ENCODE peak calls at places on chromosomes 13 and 19, in five cellular contexts. One of them, this sample, is unnamed.

GRCh38 chr13:61954092-61954491 is 538.4 kb upstream of the PCDH20 start:
- DNase-seq in omental fat pad: no peak
- DNase-seq in AG09309: no peak
- DNase-seq in AG04450: no peak
- DNase-seq in GM06990: no peak
- DNase-seq in this sample: no peak

GRCh38 chr19:9877775-9878510 is 42.8 kb downstream of the PIN1 start:
- DNase-seq in omental fat pad: no peak
- DNase-seq in AG09309: no peak
- DNase-seq in AG04450: peak
- DNase-seq in GM06990: no peak
- DNase-seq in this sample: no peak

GRCh38 chr19:21197589-21198295 is 55.9 kb downstream of the ZNF431 start:
- DNase-seq in omental fat pad: no peak
- DNase-seq in AG09309: no peak
- DNase-seq in AG04450: no peak
- DNase-seq in GM06990: no peak
- DNase-seq in this sample: no peak

GRCh38 chr19:55688422-55689218 is 13.6 kb downstream of the EPN1 start:
- DNase-seq in omental fat pad: no peak
- DNase-seq in AG09309: no peak
- DNase-seq in AG04450: no peak
- DNase-seq in GM06990: peak
- DNase-seq in this sample: no peak

GRCh38 chr19:39163621-39164020 is 33.1 kb upstream of the NCCRP1 start:
- DNase-seq in omental fat pad: no peak
- DNase-seq in AG09309: no peak
- DNase-seq in AG04450: no peak
- DNase-seq in GM06990: no peak
- DNase-seq in this sample: no peak

GRCh38 chr13:20408181-20408580 is 117.5 kb downstream of the CRYL1 start:
- DNase-seq in omental fat pad: no peak
- DNase-seq in AG09309: no peak
- DNase-seq in AG04450: no peak
- DNase-seq in GM06990: no peak
- DNase-seq in this sample: no peak

GRCh38 chr13:114067381-114067885 is 65.0 kb downstream of the RASA3 start:
- DNase-seq in omental fat pad: no peak
- DNase-seq in AG09309: no peak
- DNase-seq in AG04450: no peak
- DNase-seq in GM06990: peak
- DNase-seq in this sample: peak

GRCh38 chr13:20043207-20043925 is 84.8 kb downstream of the ZMYM2 start:
- DNase-seq in omental fat pad: no peak
- DNase-seq in AG09309: no peak
- DNase-seq in AG04450: no peak
- DNase-seq in GM06990: no peak
- DNase-seq in this sample: no peak

GRCh38 chr13:107079423-107080099 is 511.6 kb upstream of the ARGLU1 start:
- DNase-seq in omental fat pad: no peak
- DNase-seq in AG09309: no peak
- DNase-seq in AG04450: no peak
- DNase-seq in GM06990: no peak
- DNase-seq in this sample: no peak

GRCh38 chr19:7677664-7678311 is 898 bp downstream of the MCEMP1 start:
- DNase-seq in omental fat pad: no peak
- DNase-seq in AG09309: no peak
- DNase-seq in AG04450: no peak
- DNase-seq in GM06990: no peak
- DNase-seq in this sample: no peak

GRCh38 chr19:35213678-35214632 is 14.6 kb downstream of the FAM187B start:
- DNase-seq in omental fat pad: peak
- DNase-seq in AG09309: peak
- DNase-seq in AG04450: no peak
- DNase-seq in GM06990: peak
- DNase-seq in this sample: peak

GRCh38 chr13:48398450-48399095 is 14.3 kb downstream of the LPAR6 start:
- DNase-seq in omental fat pad: no peak
- DNase-seq in AG09309: no peak
- DNase-seq in AG04450: no peak
- DNase-seq in GM06990: no peak
- DNase-seq in this sample: no peak

GRCh38 chr19:56637976-56638555 is 4.9 kb upstream of the SMIM17 start:
- DNase-seq in omental fat pad: peak
- DNase-seq in AG09309: peak
- DNase-seq in AG04450: peak
- DNase-seq in GM06990: no peak
- DNase-seq in this sample: peak

GRCh38 chr13:98974053-98974452 is 3.8 kb downstream of the DOCK9 start:
- DNase-seq in omental fat pad: no peak
- DNase-seq in AG09309: no peak
- DNase-seq in AG04450: no peak
- DNase-seq in GM06990: peak
- DNase-seq in this sample: no peak

GRCh38 chr13:98976338-98976737 is 1.5 kb downstream of the DOCK9 start:
- DNase-seq in omental fat pad: no peak
- DNase-seq in AG09309: no peak
- DNase-seq in AG04450: no peak
- DNase-seq in GM06990: no peak
- DNase-seq in this sample: no peak

GRCh38 chr13:98977568-98978270 is at the start of gene DOCK9:
- DNase-seq in omental fat pad: no peak
- DNase-seq in AG09309: no peak
- DNase-seq in AG04450: no peak
- DNase-seq in GM06990: no peak
- DNase-seq in this sample: no peak

GRCh38 chr13:98976941-98977340 is 923 bp downstream of the DOCK9 start:
- DNase-seq in omental fat pad: no peak
- DNase-seq in AG09309: no peak
- DNase-seq in AG04450: no peak
- DNase-seq in GM06990: no peak
- DNase-seq in this sample: no peak

GRCh38 chr13:98975822-98976261 is 2.0 kb downstream of the DOCK9 start:
- DNase-seq in omental fat pad: no peak
- DNase-seq in AG09309: no peak
- DNase-seq in AG04450: no peak
- DNase-seq in GM06990: no peak
- DNase-seq in this sample: no peak
- TF ChIP-seq CTCF in omental fat pad: no peak
- TF ChIP-seq CTCF in AG09309: no peak
- TF ChIP-seq CTCF in AG04450: no peak
- TF ChIP-seq CTCF in GM06990: no peak
- TF ChIP-seq CTCF in this sample: no peak

GRCh38 chr19:903266-903797 is 9.7 kb downstream of the R3HDM4 start:
- DNase-seq in omental fat pad: no peak
- DNase-seq in AG09309: no peak
- DNase-seq in AG04450: no peak
- DNase-seq in GM06990: no peak
- DNase-seq in this sample: no peak

GRCh38 chr19:911197-912033 is 1.6 kb downstream of the R3HDM4 start:
- DNase-seq in omental fat pad: no peak
- DNase-seq in AG09309: no peak
- DNase-seq in AG04450: no peak
- DNase-seq in GM06990: no peak
- DNase-seq in this sample: no peak

GRCh38 chr19:904545-904944 is 8.5 kb downstream of the R3HDM4 start:
- DNase-seq in omental fat pad: no peak
- DNase-seq in AG09309: no peak
- DNase-seq in AG04450: no peak
- DNase-seq in GM06990: no peak
- DNase-seq in this sample: no peak

GRCh38 chr19:906480-906879 is 6.5 kb downstream of the R3HDM4 start:
- DNase-seq in omental fat pad: no peak
- DNase-seq in AG09309: no peak
- DNase-seq in AG04450: no peak
- DNase-seq in GM06990: peak
- DNase-seq in this sample: peak

DNA sequence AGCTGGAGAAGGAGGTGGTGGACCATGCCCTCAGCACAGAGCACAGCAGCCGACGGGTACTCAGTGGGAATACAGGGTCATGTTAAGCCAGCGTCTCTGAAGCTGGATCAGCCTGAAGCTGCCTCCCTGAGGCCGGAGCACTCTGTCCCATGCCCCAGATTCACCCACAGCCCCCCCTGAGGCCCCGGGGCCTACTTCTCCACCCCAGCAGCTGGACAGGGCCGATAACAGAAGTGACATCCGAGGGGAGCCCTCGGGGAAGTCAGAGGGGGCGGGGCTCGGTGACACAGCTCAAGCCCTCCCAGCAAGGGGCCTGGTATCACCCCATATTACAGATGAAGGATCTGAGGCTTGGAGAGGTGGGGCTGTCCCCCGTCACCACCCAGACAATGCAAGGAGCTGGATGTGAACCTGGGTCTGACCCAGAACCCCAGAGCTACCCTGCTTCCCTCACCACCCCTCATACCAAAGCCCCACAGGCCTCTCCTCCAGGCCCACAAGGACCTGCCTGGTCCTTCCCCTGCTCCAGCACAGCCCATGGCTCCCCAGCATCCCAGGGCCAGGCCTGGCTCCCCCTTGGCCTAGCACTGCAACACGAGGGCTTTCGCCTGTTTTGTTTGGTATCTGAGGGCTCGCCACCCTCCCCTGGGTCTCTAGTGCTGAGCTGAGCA is 5.7 kb downstream of the R3HDM4 start:
- DNase-seq in omental fat pad: no peak
- DNase-seq in AG09309: no peak
- DNase-seq in AG04450: no peak
- DNase-seq in GM06990: peak
- DNase-seq in this sample: peak
- TF ChIP-seq CTCF in omental fat pad: no peak
- TF ChIP-seq CTCF in AG09309: no peak
- TF ChIP-seq CTCF in AG04450: no peak
- TF ChIP-seq CTCF in GM06990: no peak
- TF ChIP-seq CTCF in this sample: no peak

GRCh38 chr13:73062368-73062767 is 3.6 kb downstream of the KLF5 start:
- DNase-seq in omental fat pad: no peak
- DNase-seq in AG09309: no peak
- DNase-seq in AG04450: no peak
- DNase-seq in GM06990: no peak
- DNase-seq in this sample: no peak

GRCh38 chr13:73059460-73060250 is 850 bp downstream of the KLF5 start:
- DNase-seq in omental fat pad: no peak
- DNase-seq in AG09309: no peak
- DNase-seq in AG04450: no peak
- DNase-seq in GM06990: no peak
- DNase-seq in this sample: peak

GRCh38 chr13:73063166-73063565 is 4.4 kb downstream of the KLF5 start:
- DNase-seq in omental fat pad: no peak
- DNase-seq in AG09309: no peak
- DNase-seq in AG04450: no peak
- DNase-seq in GM06990: no peak
- DNase-seq in this sample: no peak

GRCh38 chr13:73060251-73061160 is 1.7 kb downstream of the KLF5 start:
- DNase-seq in omental fat pad: no peak
- DNase-seq in AG09309: peak
- DNase-seq in AG04450: peak
- DNase-seq in GM06990: no peak
- DNase-seq in this sample: peak

GRCh38 chr13:73061478-73062275 is 2.9 kb downstream of the KLF5 start:
- DNase-seq in omental fat pad: no peak
- DNase-seq in AG09309: no peak
- DNase-seq in AG04450: no peak
- DNase-seq in GM06990: no peak
- DNase-seq in this sample: no peak
- TF ChIP-seq CTCF in omental fat pad: no peak
- TF ChIP-seq CTCF in AG09309: no peak
- TF ChIP-seq CTCF in AG04450: no peak
- TF ChIP-seq CTCF in GM06990: no peak
- TF ChIP-seq CTCF in this sample: no peak

DNA sequence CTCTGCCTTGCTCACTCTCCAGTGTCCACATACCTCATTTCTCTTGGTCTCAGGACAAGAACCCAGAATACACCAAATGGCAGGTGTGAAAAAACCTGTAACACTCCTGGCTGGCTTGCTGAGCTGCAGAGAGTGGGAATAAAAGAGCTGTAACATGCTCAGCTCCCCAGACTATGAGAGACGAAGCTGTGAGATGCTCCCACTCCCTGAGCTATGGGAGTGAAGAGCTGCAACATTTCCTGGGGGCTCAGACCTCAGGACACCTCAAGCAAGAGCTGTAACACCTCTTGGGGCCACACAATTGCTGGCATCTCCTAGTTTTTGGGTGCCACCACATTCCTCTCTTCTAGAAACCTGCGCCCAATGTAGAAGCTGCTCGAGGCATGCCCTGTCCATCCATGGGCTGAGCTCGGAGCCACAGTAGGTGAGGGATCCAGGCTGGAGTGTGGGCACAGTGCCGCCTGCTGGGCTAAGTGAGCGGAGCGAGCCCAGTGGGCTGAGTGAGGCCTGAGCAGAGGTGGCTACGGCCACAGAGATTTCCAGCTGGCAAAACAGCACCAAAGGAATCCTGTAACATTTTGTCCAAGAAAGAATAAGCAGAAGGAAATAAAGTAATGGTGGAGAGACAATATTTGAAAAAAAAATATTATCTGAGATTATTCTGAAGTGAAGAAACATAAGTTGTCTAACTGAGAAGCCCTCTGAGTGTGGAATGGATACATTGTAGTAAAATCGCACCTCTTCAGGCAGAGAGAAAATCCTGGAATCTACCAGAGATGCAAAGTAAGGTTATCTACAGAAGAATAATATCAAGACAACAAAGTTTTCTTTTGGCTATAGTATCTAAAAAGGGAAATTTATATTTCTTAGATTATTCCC is 186.2 kb upstream of the PCDH9 start:
- DNase-seq in omental fat pad: no peak
- DNase-seq in AG09309: no peak
- DNase-seq in AG04450: peak
- DNase-seq in GM06990: no peak
- DNase-seq in this sample: no peak
- TF ChIP-seq CTCF in omental fat pad: no peak
- TF ChIP-seq CTCF in AG09309: peak
- TF ChIP-seq CTCF in AG04450: peak
- TF ChIP-seq CTCF in GM06990: peak
- TF ChIP-seq CTCF in this sample: peak